ENCODE peak calls at places on chromosomes 16 and 17, in six cellular contexts. H is osteoblast, F is cardiac fibroblast, U is thoracic aorta, T is fibroblast of the aortic adventitia, W is AG04450. X is an unnamed sample.

GRCh38 chr17:7844292-7845154 is 10.3 kb upstream of the TMEM88 start:
- DNase-seq in U (peak; percentile 85), F (peak; percentile 97), T (peak; percentile 95), H (peak; percentile 99), W (peak; percentile 82), X (peak; percentile 96)

GRCh38 chr17:81926451-81927144 is 937 bp downstream of the MAFG start:
- DNase-seq in W (peak; percentile 50), T (peak; percentile 86), H (peak; percentile 100), U (no peak), F (peak; percentile 71), X (peak; percentile 85)

GRCh38 chr17:6191405-6192095 is 121.4 kb downstream of the WSCD1 start:
- DNase-seq in T (no peak), F (no peak), H (no peak), U (no peak), W (no peak), X (no peak)

GRCh38 chr17:76166168-76166567 is 25.1 kb upstream of the FOXJ1 start:
- DNase-seq in F (peak; percentile 4), W (no peak), T (no peak), U (no peak), H (no peak), X (no peak)

GRCh38 chr17:2357931-2358434 is 20.7 kb downstream of the SGSM2 start:
- DNase-seq in U (no peak), H (peak; percentile 27), W (no peak), F (no peak), T (no peak), X (no peak)

GRCh38 chr17:76562734-76563148 is 22.9 kb downstream of the PRCD start:
- DNase-seq in W (peak; percentile 72), F (peak; percentile 78), U (no peak), H (peak; percentile 92), T (peak; percentile 79), X (peak; percentile 87)

GRCh38 chr17:45224671-45225050 is 3.0 kb downstream of the FMNL1 start:
- DNase-seq in T (no peak), W (no peak), F (no peak), H (peak; percentile 80), U (no peak), X (no peak)

GRCh38 chr17:48468299-48468698 is 38.3 kb upstream of the SKAP1 start:
- DNase-seq in T (no peak), H (no peak), F (no peak), U (no peak), W (no peak), X (no peak)

GRCh38 chr16:68411086-68411485 is 37.2 kb downstream of the SMPD3 start:
- DNase-seq in H (no peak), T (no peak), W (no peak), U (no peak), F (no peak), X (no peak)

GRCh38 chr17:73546121-73546520 is 98.1 kb downstream of the SDK2 start:
- DNase-seq in F (no peak), U (no peak), W (no peak), T (no peak), H (no peak), X (no peak)

GRCh38 chr16:27463741-27464662 is 62.0 kb downstream of the IL21R start:
- DNase-seq in W (no peak), F (no peak), U (no peak), H (peak; percentile 49), T (no peak), X (no peak)

GRCh38 chr17:34163681-34164080 is 91.4 kb upstream of the CCL2 start:
- DNase-seq in T (peak; percentile 6), F (peak; percentile 33), H (peak; percentile 66), W (no peak), U (no peak), X (peak; percentile 29)

GRCh38 chr17:34709108-34709779 is 129.9 kb downstream of the TMEM132E start:
- DNase-seq in W (no peak), F (no peak), H (no peak), T (no peak), U (no peak), X (no peak)

GRCh38 chr16:58511933-58512815 is 3.1 kb upstream of the SETD6 start:
- DNase-seq in U (peak; percentile 38), H (peak; percentile 93), F (peak; percentile 71), W (peak; percentile 16), T (peak; percentile 61), X (peak; percentile 68)

GRCh38 chr16:24497405-24497804 is 42.0 kb upstream of the RBBP6 start:
- DNase-seq in T (peak; percentile 15), W (no peak), U (no peak), F (peak; percentile 9), H (no peak), X (peak; percentile 10)

GRCh38 chr16:79089735-79090284 is 510.7 kb downstream of the MAF start:
- DNase-seq in U (no peak), T (no peak), F (no peak), H (no peak), W (no peak), X (no peak)

GRCh38 chr17:61140386-61140785 is 259.3 kb upstream of the TBX2 start:
- DNase-seq in W (no peak), H (no peak), U (no peak), T (no peak), F (no peak), X (no peak)

GRCh38 chr16:85249830-85250455 is 137.7 kb upstream of the CIBAR2 start:
- DNase-seq in F (no peak), W (no peak), H (no peak), U (no peak), T (no peak), X (no peak)

GRCh38 chr17:13228711-13229110 is 210.9 kb upstream of the ELAC2 start:
- DNase-seq in F (no peak), T (no peak), W (no peak), U (no peak), H (no peak), X (no peak)

GRCh38 chr16:65294708-65295107 is 172.8 kb upstream of the CDH11 start:
- DNase-seq in F (no peak), H (no peak), T (no peak), U (no peak), W (no peak), X (no peak)

GRCh38 chr16:3118846-3119245 is 6.5 kb downstream of the ZNF205 start:
- DNase-seq in U (no peak), H (peak; percentile 58), F (no peak), W (no peak), T (no peak), X (no peak)

GRCh38 chr16:59892376-59892775 is 1158.3 kb upstream of the GOT2 start:
- DNase-seq in F (no peak), H (no peak), U (no peak), T (no peak), W (no peak), X (no peak)

GRCh38 chr16:62545039-62545438 is 508.8 kb upstream of the CDH8 start:
- DNase-seq in F (no peak), T (no peak), H (no peak), U (no peak), W (no peak), X (no peak)

GRCh38 chr17:40548982-40549680 is 16.1 kb downstream of the CCR7 start:
- DNase-seq in T (peak; percentile 91), U (no peak), H (peak; percentile 91), W (peak; percentile 85), F (peak; percentile 97), X (peak; percentile 90)

GRCh38 chr16:24541534-24541933 is 2.2 kb downstream of the RBBP6 start:
- DNase-seq in H (no peak), W (no peak), U (no peak), F (no peak), T (peak; percentile 14), X (no peak)

GRCh38 chr16:80084614-80085013 is 456.2 kb upstream of the DYNLRB2 start:
- DNase-seq in U (no peak), H (peak; percentile 54), T (peak; percentile 1), F (peak; percentile 68), W (no peak), X (peak; percentile 29)

DNA sequence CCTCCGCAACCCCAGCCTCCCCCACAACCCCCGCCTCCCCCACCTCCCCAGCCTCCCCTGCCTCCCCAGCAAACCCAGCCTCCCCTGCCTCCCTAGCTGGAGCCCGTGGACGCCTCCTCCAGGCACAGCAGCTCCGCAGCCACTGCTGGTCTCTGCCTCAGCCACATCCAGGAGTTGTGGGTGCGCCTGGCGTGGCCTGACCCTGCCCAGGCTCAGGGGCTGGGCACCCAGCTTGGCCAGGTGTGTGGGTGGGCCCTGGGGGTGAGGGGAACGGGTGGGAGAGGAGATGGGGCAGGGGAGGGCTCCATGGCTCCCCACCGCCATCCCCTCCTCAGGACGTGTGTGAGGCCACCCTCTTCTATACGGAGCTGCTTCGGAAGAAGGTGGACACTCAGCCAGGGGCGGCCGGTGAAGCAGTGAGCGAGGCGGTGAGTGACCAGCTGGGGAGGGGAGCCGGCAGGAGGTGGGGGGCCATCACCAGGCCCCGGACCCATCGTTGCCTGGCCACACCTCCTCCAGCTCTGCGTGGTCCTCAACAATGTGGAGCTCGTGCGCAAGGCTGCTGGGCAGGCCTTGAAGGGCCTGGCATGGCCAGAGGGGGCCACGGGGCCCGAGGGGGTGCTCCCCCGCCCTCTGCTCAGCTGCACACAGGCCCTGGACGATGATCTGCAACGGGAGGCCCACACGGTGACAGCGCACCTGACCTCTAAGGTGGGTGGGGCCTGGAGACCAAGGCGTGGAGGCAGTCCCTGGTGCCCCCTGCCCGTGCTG is 5.8 kb downstream of the TSR3 start:
- DNase-seq in F (no peak), T (no peak), W (no peak), H (no peak), U (no peak), X (no peak)
- H3K4me3 ChIP-seq in F (no peak overlapping the region), T (no peak overlapping the region), W (no peak overlapping the region), H (no peak overlapping the region), U (no peak overlapping the region), X (no peak overlapping the region)

GRCh38 chr16:51670527-51670926 is 519.5 kb upstream of the SALL1 start:
- DNase-seq in F (no peak), W (no peak), T (no peak), U (no peak), H (no peak), X (no peak)

GRCh38 chr16:51674615-51675014 is 523.5 kb upstream of the SALL1 start:
- DNase-seq in F (no peak), W (no peak), U (no peak), H (peak; percentile 58), T (no peak), X (no peak)
- H3K4me3 ChIP-seq in F (no peak overlapping the region), W (no peak overlapping the region), U (no peak overlapping the region), H (no peak overlapping the region), T (no peak overlapping the region), X (no peak overlapping the region)

GRCh38 chr17:27351741-27352140 is 57.8 kb downstream of the WSB1 start:
- DNase-seq in U (no peak), H (no peak), F (peak; percentile 46), W (no peak), T (peak; percentile 57), X (peak; percentile 70)

GRCh38 chr17:27353469-27354050 is 59.6 kb downstream of the WSB1 start:
- DNase-seq in W (peak; percentile 81), T (peak; percentile 92), U (peak; percentile 81), H (peak; percentile 100), F (peak; percentile 96), X (peak; percentile 97)

GRCh38 chr17:27354051-27354490 is 60.2 kb downstream of the WSB1 start:
- DNase-seq in W (no peak), T (no peak), U (no peak), F (no peak), H (no peak), X (no peak)

GRCh38 chr17:27354491-27355081 is 60.7 kb downstream of the WSB1 start:
- DNase-seq in T (no peak), H (no peak), W (no peak), U (no peak), F (peak; percentile 33), X (no peak)

GRCh38 chr17:27352481-27353460 is 58.9 kb downstream of the WSB1 start:
- DNase-seq in U (no peak), F (peak; percentile 11), W (no peak), T (peak; percentile 66), H (no peak), X (peak; percentile 46)
- H3K4me3 ChIP-seq in U (peak overlapping the region; percentile 82), F (peak overlapping the region; percentile 60), W (peak overlapping the region; percentile 69), T (peak overlapping the region; percentile 69), H (peak overlapping the region; percentile 82), X (peak overlapping the region; percentile 43)

GRCh38 chr16:88782454-88783390 is 2.3 kb downstream of the PIEZO1 start:
- DNase-seq in U (no peak), W (no peak), T (peak; percentile 70), F (peak; percentile 83), H (peak; percentile 99), X (no peak)
- H3K4me3 ChIP-seq in U (peak overlapping the region; percentile 97), W (peak overlapping the region; percentile 75), T (peak overlapping the region; percentile 77), F (peak overlapping the region; percentile 71), H (peak overlapping the region; percentile 82), X (peak overlapping the region; percentile 65)